ENCODE peak calls at places on chromosomes 7 and 10, in eight cellular contexts. N, U, I, H, P, A, M and O are unnamed samples.

GRCh38 chr10:51663086-51663485 is 36.3 kb downstream of the CSTF2T start:
- DNase-seq in U (no peak), P (no peak), M (no peak), A (no peak), N (no peak), I (no peak), H (no peak), O (no peak)

GRCh38 chr10:34907743-34908425 is 92.8 kb upstream of the PARD3 start:
- DNase-seq in N (no peak), A (no peak), P (no peak), M (no peak), H (no peak), I (no peak), U (no peak), O (no peak)

GRCh38 chr7:27146491-27147210 is 923 bp downstream of the HOXA6 start:
- DNase-seq in P (no peak), A (no peak), N (no peak), M (no peak), I (no peak), U (peak), H (peak), O (no peak)

GRCh38 chr7:155001756-155002410 is 1.0 kb downstream of the PAXIP1 start:
- DNase-seq in I (peak), U (no peak), P (no peak), M (no peak), N (no peak), H (no peak), A (no peak), O (peak)

GRCh38 chr10:110151467-110151866 is 55.9 kb upstream of the MXI1 start:
- DNase-seq in M (no peak), H (no peak), I (no peak), U (peak), P (no peak), N (peak), A (no peak), O (no peak)

GRCh38 chr7:130140551-130141160 is 64.5 kb downstream of the TMEM209 start:
- DNase-seq in I (no peak), N (no peak), H (no peak), P (no peak), U (no peak), A (no peak), M (no peak), O (no peak)

GRCh38 chr7:19982841-19983835 is 209.7 kb upstream of the TMEM196 start:
- DNase-seq in I (no peak), N (no peak), A (peak), M (peak), P (peak), U (peak), H (peak), O (no peak)

GRCh38 chr10:26254616-26255015 is 38.0 kb downstream of the GAD2 start:
- DNase-seq in U (no peak), I (no peak), P (no peak), A (no peak), N (no peak), H (no peak), M (no peak), O (no peak)

GRCh38 chr10:103660364-103661197 is 167.1 kb downstream of the NEURL1 start:
- DNase-seq in H (peak), P (no peak), I (no peak), A (no peak), U (no peak), N (no peak), M (no peak), O (peak)

GRCh38 chr7:50978633-50979215 is 196.0 kb upstream of the GRB10 start:
- DNase-seq in P (no peak), A (no peak), M (no peak), H (peak), I (peak), N (no peak), U (no peak), O (no peak)

GRCh38 chr7:100632951-100633717 is 8.2 kb downstream of the TFR2 start:
- DNase-seq in M (peak), N (no peak), A (no peak), H (peak), P (no peak), I (peak), U (peak), O (peak)

GRCh38 chr7:151091988-151092387 is 5.7 kb downstream of the AGAP3 start:
- DNase-seq in H (no peak), M (no peak), P (no peak), N (no peak), U (no peak), I (no peak), A (no peak), O (no peak)

GRCh38 chr10:21532694-21533576 is 1.1 kb upstream of the MLLT10 start:
- DNase-seq in N (no peak), U (no peak), A (no peak), M (no peak), I (no peak), H (no peak), P (no peak), O (no peak)

GRCh38 chr7:44533301-44534055 is 7.7 kb downstream of the NPC1L1 start:
- DNase-seq in M (no peak), P (no peak), N (no peak), H (peak), U (no peak), A (no peak), I (no peak), O (no peak)

GRCh38 chr7:26029911-26030310 is 122.1 kb upstream of the NFE2L3 start:
- DNase-seq in M (no peak), A (no peak), H (no peak), I (no peak), N (no peak), P (no peak), U (no peak), O (no peak)

GRCh38 chr7:47721670-47722069 is 139.8 kb upstream of the TNS3 start:
- DNase-seq in M (no peak), A (no peak), P (no peak), I (no peak), N (no peak), H (no peak), U (no peak), O (no peak)

GRCh38 chr7:54788664-54789063 is 29.7 kb upstream of the SEC61G start:
- DNase-seq in N (peak), U (peak), A (peak), M (peak), H (peak), I (peak), P (peak), O (peak)

GRCh38 chr7:23431596-23432284 is 38.6 kb downstream of the IGF2BP3 start:
- DNase-seq in A (no peak), M (no peak), I (no peak), H (peak), U (no peak), P (no peak), N (no peak), O (no peak)

GRCh38 chr10:78269061-78269460 is 235.4 kb downstream of the RPS24 start:
- DNase-seq in P (no peak), H (no peak), M (no peak), U (no peak), I (no peak), A (no peak), N (no peak), O (no peak)

GRCh38 chr7:42946616-42946928 is 14.4 kb downstream of the MRPL32 start:
- DNase-seq in N (no peak), P (no peak), U (no peak), I (no peak), A (no peak), M (no peak), H (no peak), O (no peak)

GRCh38 chr10:132239126-132240031 is 52.6 kb downstream of the DPYSL4 start:
- DNase-seq in N (no peak), U (no peak), I (no peak), H (peak), M (no peak), P (no peak), A (no peak), O (no peak)

GRCh38 chr7:23680417-23681405 is 712 bp downstream of the FAM221A start:
- DNase-seq in H (peak), U (peak), N (peak), A (no peak), P (no peak), M (peak), I (no peak), O (peak)

GRCh38 chr7:48180981-48181380 is 9.7 kb downstream of the ABCA13 start:
- DNase-seq in N (no peak), I (no peak), P (peak), U (no peak), H (no peak), M (no peak), A (peak), O (no peak)

GRCh38 chr7:56046728-56047445 is 4.4 kb downstream of the PSPH start:
- DNase-seq in I (no peak), M (no peak), N (peak), U (no peak), P (peak), A (peak), H (peak), O (no peak)

GRCh38 chr10:79102056-79102874 is 33.5 kb downstream of the ZMIZ1 start:
- DNase-seq in A (no peak), P (no peak), U (peak), N (no peak), H (peak), M (no peak), I (no peak), O (no peak)

GRCh38 chr7:124996778-124997177 is 67.2 kb upstream of the POT1 start:
- DNase-seq in N (no peak), M (peak), I (no peak), H (no peak), A (no peak), U (no peak), P (no peak), O (no peak)

GRCh38 chr7:106071356-106071998 is 40.6 kb downstream of the SYPL1 start:
- DNase-seq in A (no peak), I (no peak), H (no peak), N (no peak), P (no peak), M (peak), U (no peak), O (peak)

GRCh38 chr10:77532068-77532467 is 105.5 kb downstream of the KCNMA1 start:
- DNase-seq in A (peak), P (no peak), U (no peak), H (no peak), M (no peak), N (no peak), I (no peak), O (no peak)

GRCh38 chr7:32044739-32045138 is 25.5 kb downstream of the PDE1C start:
- DNase-seq in H (no peak), M (no peak), I (no peak), U (no peak), N (no peak), A (no peak), P (no peak), O (no peak)

GRCh38 chr10:49222170-49222569 is 34.0 kb upstream of the TMEM273 start:
- DNase-seq in I (no peak), A (no peak), U (no peak), P (no peak), M (no peak), H (no peak), N (no peak), O (no peak)
- TF ChIP-seq CTCF in I (no peak), A (no peak), U (no peak), P (no peak), M (no peak), H (no peak), N (no peak), O (no peak)

GRCh38 chr7:157970744-157971143 is 616.9 kb downstream of the PTPRN2 start:
- DNase-seq in H (no peak), M (no peak), A (no peak), U (no peak), P (no peak), N (no peak), I (no peak), O (no peak)
- TF ChIP-seq CTCF in H (no peak), M (no peak), A (no peak), U (no peak), P (no peak), N (no peak), I (no peak), O (no peak)

GRCh38 chr7:117931314-117931713 is 58.1 kb upstream of the CTTNBP2 start:
- DNase-seq in U (no peak), I (no peak), N (no peak), P (no peak), M (no peak), H (no peak), A (no peak), O (no peak)
- TF ChIP-seq CTCF in U (no peak), I (no peak), N (no peak), P (no peak), M (no peak), H (no peak), A (no peak), O (no peak)

GRCh38 chr7:2416659-2417058 is 13.2 kb downstream of the CHST12 start:
- DNase-seq in U (no peak), P (no peak), M (no peak), H (no peak), A (no peak), N (no peak), I (no peak), O (no peak)

GRCh38 chr7:2411049-2411448 is 7.6 kb downstream of the CHST12 start:
- DNase-seq in A (no peak), I (no peak), M (no peak), N (no peak), H (no peak), U (no peak), P (no peak), O (no peak)

GRCh38 chr7:2412587-2413201 is 9.3 kb downstream of the CHST12 start:
- DNase-seq in A (no peak), I (no peak), M (no peak), N (no peak), P (no peak), U (no peak), H (peak), O (no peak)

GRCh38 chr7:2409745-2410414 is 6.5 kb downstream of the CHST12 start:
- DNase-seq in I (no peak), H (no peak), P (no peak), N (no peak), M (no peak), A (no peak), U (no peak), O (no peak)

DNA sequence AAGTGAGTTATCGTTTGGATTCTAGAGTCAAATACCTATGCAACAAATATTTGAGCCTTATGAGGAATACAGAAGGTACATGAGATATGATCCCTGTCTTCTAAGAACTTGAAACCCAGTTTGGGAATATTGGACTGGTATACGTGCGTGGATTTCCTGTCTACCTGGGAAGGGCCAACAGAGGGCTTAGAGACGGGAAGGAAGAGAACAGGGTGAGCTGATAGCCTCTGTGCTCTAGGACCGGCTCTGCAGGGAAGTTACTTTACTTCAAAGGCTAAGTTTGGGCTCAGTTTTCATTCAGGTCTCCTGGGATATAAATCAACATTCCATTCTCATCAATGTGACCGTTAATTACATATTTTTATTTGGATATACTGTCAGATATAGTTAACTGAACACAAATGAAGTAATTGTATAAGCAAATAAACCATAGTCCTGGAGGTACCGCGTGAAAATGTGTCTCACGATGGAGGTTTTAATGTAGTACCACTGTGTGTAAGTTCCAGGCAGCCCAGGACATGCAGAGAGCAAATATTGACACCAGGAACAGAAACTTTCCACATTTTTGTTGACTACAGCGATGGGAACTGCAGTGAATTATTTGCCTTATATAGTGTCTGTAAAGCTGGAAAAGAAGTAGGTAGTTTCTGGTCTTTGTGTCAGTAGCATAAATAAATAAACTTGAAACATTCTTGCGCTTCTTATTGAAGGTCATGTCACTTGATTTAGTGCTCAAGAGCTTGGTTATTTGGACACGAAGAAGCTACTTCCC is 8.6 kb downstream of the CHST12 start:
- DNase-seq in H (no peak), M (no peak), I (no peak), A (no peak), U (no peak), N (no peak), P (no peak), O (no peak)
- TF ChIP-seq CTCF in H (no peak), M (no peak), I (no peak), A (no peak), U (no peak), N (no peak), P (no peak), O (no peak)

GRCh38 chr10:38010150-38010903 is at the start of gene ZNF33A:
- DNase-seq in H (peak), U (peak), P (peak), M (peak), N (peak), I (peak), A (peak), O (peak)
- TF ChIP-seq CTCF in H (no peak), U (no peak), P (peak), M (no peak), N (no peak), I (no peak), A (peak), O (no peak)

GRCh38 chr10:11434323-11434722 is 177.1 kb downstream of the USP6NL start:
- DNase-seq in I (peak), H (no peak), M (no peak), P (no peak), N (no peak), A (no peak), U (no peak), O (peak)
- TF ChIP-seq CTCF in I (peak), H (peak), M (peak), P (no peak), N (no peak), A (peak), U (peak), O (peak)

DNA sequence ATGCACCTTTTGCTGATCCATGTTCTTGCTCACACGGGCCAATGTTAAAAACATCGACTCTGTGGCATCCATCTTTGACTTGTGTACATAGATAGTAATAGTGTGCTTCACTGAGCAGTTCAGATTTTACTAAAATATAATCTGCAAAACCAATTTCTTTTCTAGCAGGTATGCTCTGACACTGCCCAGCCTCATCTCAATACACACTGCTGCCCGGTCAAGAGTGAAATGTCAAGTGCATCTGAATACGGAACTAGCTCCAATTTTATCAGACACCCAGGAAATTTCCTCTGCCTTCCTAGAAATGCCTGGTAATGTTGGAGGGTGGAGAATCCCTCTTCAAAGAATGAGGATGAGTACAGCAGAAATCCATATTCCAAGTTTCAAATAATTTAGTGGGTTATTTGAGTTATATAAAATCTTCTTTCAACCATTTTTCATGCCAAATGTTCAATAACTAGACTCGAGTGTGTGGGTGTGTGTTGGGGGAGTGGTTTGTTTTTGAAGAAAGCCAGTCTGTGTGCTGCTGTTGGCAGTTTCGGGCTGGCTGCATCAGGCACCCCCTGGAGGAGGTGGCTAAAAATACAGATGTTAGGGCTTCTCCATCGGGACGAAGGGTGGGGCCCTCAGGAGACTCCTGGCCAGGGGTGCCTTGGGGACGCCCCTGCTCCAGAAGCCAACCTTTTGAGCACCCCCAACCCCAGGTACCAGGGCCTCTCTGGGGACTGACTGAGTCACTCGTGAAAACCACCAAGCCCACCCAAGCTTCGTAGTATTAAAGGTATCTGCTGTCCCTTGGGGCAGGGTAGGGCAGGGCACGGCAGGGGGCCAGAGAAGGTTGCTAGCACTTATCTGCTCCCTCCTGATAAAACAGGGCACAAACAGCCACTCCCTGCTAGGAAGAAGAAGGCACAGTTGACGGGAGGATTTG is 15.4 kb downstream of the CTBP2 start:
- DNase-seq in U (no peak), I (peak), A (no peak), P (no peak), N (no peak), H (peak), M (peak), O (peak)
- TF ChIP-seq CTCF in U (peak), I (peak), A (peak), P (peak), N (peak), H (peak), M (no peak), O (peak)

GRCh38 chr7:37431413-37431812 is 17.3 kb downstream of the ELMO1 start:
- DNase-seq in U (no peak), P (no peak), M (no peak), N (no peak), H (no peak), I (no peak), A (no peak), O (no peak)

GRCh38 chr7:37432240-37432917 is 16.3 kb downstream of the ELMO1 start:
- DNase-seq in N (no peak), P (no peak), I (no peak), A (no peak), H (no peak), U (no peak), M (no peak), O (no peak)

GRCh38 chr7:37430644-37431043 is 18.0 kb downstream of the ELMO1 start:
- DNase-seq in A (no peak), M (no peak), U (no peak), H (no peak), I (no peak), N (no peak), P (no peak), O (no peak)

GRCh38 chr7:37435156-37435555 is 13.5 kb downstream of the ELMO1 start:
- DNase-seq in I (no peak), H (no peak), N (no peak), U (no peak), A (no peak), P (no peak), M (no peak), O (no peak)

GRCh38 chr7:37433166-37433565 is 15.5 kb downstream of the ELMO1 start:
- DNase-seq in I (no peak), M (no peak), H (no peak), P (no peak), U (no peak), A (no peak), N (no peak), O (no peak)
- TF ChIP-seq CTCF in I (peak), M (no peak), H (no peak), P (no peak), U (no peak), A (no peak), N (no peak), O (peak)